ENCODE peak calls at places on chromosomes 16 and 17, in seven cellular contexts. One of them, this sample, is unnamed.

GRCh38 chr16:53619247-53619646 is 84.4 kb downstream of the RPGRIP1L start:
- DNase-seq in adrenal gland: no peak
- DNase-seq in tibial artery: no peak
- DNase-seq in GM13976: no peak
- DNase-seq in CD8-positive, alpha-beta T cell: no peak
- DNase-seq in stomach: no peak
- DNase-seq in LNCaP clone FGC: no peak
- DNase-seq in this sample: no peak

GRCh38 chr17:2050246-2050866 is 4.5 kb upstream of the HIC1 start:
- DNase-seq in adrenal gland: peak
- DNase-seq in tibial artery: no peak
- DNase-seq in GM13976: peak
- DNase-seq in CD8-positive, alpha-beta T cell: peak
- DNase-seq in stomach: peak
- DNase-seq in LNCaP clone FGC: no peak
- DNase-seq in this sample: peak

GRCh38 chr16:66334856-66335255 is 31.6 kb upstream of the CDH5 start:
- DNase-seq in adrenal gland: no peak
- DNase-seq in tibial artery: no peak
- DNase-seq in GM13976: no peak
- DNase-seq in CD8-positive, alpha-beta T cell: no peak
- DNase-seq in stomach: no peak
- DNase-seq in LNCaP clone FGC: no peak
- DNase-seq in this sample: no peak

GRCh38 chr16:11639925-11640899 is 28.0 kb upstream of the SNN start:
- DNase-seq in adrenal gland: peak
- DNase-seq in tibial artery: peak
- DNase-seq in GM13976: no peak
- DNase-seq in CD8-positive, alpha-beta T cell: no peak
- DNase-seq in stomach: peak
- DNase-seq in LNCaP clone FGC: no peak
- DNase-seq in this sample: no peak

GRCh38 chr16:1309888-1310831 is 724 bp downstream of the UBE2I start:
- DNase-seq in adrenal gland: peak
- DNase-seq in tibial artery: peak
- DNase-seq in GM13976: no peak
- DNase-seq in CD8-positive, alpha-beta T cell: no peak
- DNase-seq in stomach: peak
- DNase-seq in LNCaP clone FGC: no peak
- DNase-seq in this sample: no peak

GRCh38 chr17:38702166-38702899 is 2.7 kb upstream of the MLLT6 start:
- DNase-seq in adrenal gland: peak
- DNase-seq in tibial artery: peak
- DNase-seq in GM13976: peak
- DNase-seq in CD8-positive, alpha-beta T cell: peak
- DNase-seq in stomach: peak
- DNase-seq in LNCaP clone FGC: peak
- DNase-seq in this sample: peak

GRCh38 chr16:30997887-30998711 is 12.3 kb downstream of the STX1B start:
- DNase-seq in adrenal gland: no peak
- DNase-seq in tibial artery: no peak
- DNase-seq in GM13976: no peak
- DNase-seq in CD8-positive, alpha-beta T cell: no peak
- DNase-seq in stomach: no peak
- DNase-seq in LNCaP clone FGC: no peak
- DNase-seq in this sample: no peak

GRCh38 chr16:46862555-46863447 is 21.4 kb upstream of the GPT2 start:
- DNase-seq in adrenal gland: no peak
- DNase-seq in tibial artery: no peak
- DNase-seq in GM13976: no peak
- DNase-seq in CD8-positive, alpha-beta T cell: no peak
- DNase-seq in stomach: no peak
- DNase-seq in LNCaP clone FGC: no peak
- DNase-seq in this sample: no peak

GRCh38 chr17:78206298-78206697 is 7.8 kb upstream of the BIRC5 start:
- DNase-seq in adrenal gland: no peak
- DNase-seq in tibial artery: no peak
- DNase-seq in GM13976: no peak
- DNase-seq in CD8-positive, alpha-beta T cell: no peak
- DNase-seq in stomach: no peak
- DNase-seq in LNCaP clone FGC: no peak
- DNase-seq in this sample: no peak
- TF ChIP-seq CTCF in adrenal gland: no peak
- TF ChIP-seq CTCF in tibial artery: no peak
- TF ChIP-seq CTCF in GM13976: no peak
- TF ChIP-seq CTCF in CD8-positive, alpha-beta T cell: no peak
- TF ChIP-seq CTCF in stomach: no peak
- TF ChIP-seq CTCF in LNCaP clone FGC: no peak
- TF ChIP-seq CTCF in this sample: no peak

DNA sequence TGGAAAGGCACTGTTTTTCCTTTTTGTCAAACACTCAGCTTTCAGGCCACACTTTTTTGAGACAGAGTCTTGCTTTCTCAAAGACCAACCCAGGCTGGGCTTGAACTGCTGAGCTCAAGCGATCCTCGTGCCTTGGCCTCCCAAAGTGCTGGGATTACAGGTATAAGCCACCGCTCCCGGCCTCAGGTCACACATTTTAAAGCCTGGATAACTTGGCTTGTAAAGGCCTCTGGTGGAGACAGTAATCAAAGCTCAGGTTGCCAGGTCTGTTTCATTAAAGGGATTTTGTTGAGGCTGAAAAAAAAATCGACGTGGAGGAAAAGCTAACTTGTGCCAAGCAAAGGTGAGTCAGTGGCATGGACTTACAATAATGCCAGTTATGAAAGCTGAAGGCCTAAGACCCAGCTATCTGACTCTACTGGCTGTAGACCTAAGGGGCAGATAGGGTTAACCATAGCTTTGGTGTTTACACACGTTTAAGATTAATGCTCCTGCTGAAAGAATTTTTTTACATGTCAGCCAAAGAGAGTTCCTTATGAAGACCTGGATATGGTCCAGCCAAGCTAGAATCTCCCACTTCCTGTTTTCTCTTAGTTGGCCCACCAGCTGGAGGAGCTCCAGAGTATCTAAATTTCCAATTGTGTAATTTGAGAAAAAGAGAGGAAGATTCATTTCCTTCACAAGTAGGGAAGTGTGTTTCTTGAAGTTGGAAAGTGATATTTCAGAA is 910 bp downstream of the NBR1 start:
- DNase-seq in adrenal gland: peak
- DNase-seq in tibial artery: peak
- DNase-seq in GM13976: no peak
- DNase-seq in CD8-positive, alpha-beta T cell: no peak
- DNase-seq in stomach: no peak
- DNase-seq in LNCaP clone FGC: peak
- DNase-seq in this sample: no peak
- TF ChIP-seq CTCF in adrenal gland: no peak
- TF ChIP-seq CTCF in tibial artery: no peak
- TF ChIP-seq CTCF in GM13976: no peak
- TF ChIP-seq CTCF in CD8-positive, alpha-beta T cell: no peak
- TF ChIP-seq CTCF in stomach: no peak
- TF ChIP-seq CTCF in LNCaP clone FGC: no peak
- TF ChIP-seq CTCF in this sample: no peak

GRCh38 chr16:88631920-88632586 is 6.3 kb upstream of the IL17C start:
- DNase-seq in adrenal gland: no peak
- DNase-seq in tibial artery: no peak
- DNase-seq in GM13976: no peak
- DNase-seq in CD8-positive, alpha-beta T cell: no peak
- DNase-seq in stomach: no peak
- DNase-seq in LNCaP clone FGC: no peak
- DNase-seq in this sample: no peak

GRCh38 chr16:88634994-88635670 is 3.2 kb upstream of the IL17C start:
- DNase-seq in adrenal gland: no peak
- DNase-seq in tibial artery: no peak
- DNase-seq in GM13976: peak
- DNase-seq in CD8-positive, alpha-beta T cell: no peak
- DNase-seq in stomach: no peak
- DNase-seq in LNCaP clone FGC: no peak
- DNase-seq in this sample: no peak

GRCh38 chr16:88634141-88634993 is 4.0 kb upstream of the IL17C start:
- DNase-seq in adrenal gland: no peak
- DNase-seq in tibial artery: no peak
- DNase-seq in GM13976: peak
- DNase-seq in CD8-positive, alpha-beta T cell: no peak
- DNase-seq in stomach: peak
- DNase-seq in LNCaP clone FGC: no peak
- DNase-seq in this sample: peak

GRCh38 chr16:88632587-88632930 is 5.8 kb upstream of the IL17C start:
- DNase-seq in adrenal gland: no peak
- DNase-seq in tibial artery: no peak
- DNase-seq in GM13976: no peak
- DNase-seq in CD8-positive, alpha-beta T cell: no peak
- DNase-seq in stomach: no peak
- DNase-seq in LNCaP clone FGC: no peak
- DNase-seq in this sample: no peak

DNA sequence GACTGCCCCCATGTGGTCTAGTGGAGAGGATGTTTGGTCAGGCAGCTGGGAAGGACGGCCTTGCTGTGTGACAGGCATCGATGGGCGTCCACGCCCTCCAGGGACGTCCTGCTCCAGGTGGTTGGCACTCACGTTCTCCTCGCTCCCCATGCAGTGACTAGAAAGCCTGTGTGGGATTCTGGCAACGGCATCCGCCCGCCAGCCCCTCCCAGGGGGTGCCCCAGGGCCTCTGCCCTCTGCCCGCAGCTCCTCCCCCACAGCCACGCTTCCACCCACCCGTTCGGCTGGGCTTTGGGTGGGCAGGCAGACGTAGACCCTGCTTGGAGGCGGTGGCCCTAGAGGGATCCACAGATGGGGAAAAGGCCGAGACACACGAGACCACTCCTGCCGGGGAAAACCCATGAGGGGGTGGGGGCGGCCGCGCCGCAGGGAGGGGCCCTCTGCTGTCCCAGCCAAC is 4.7 kb upstream of the IL17C start:
- DNase-seq in adrenal gland: no peak
- DNase-seq in tibial artery: peak
- DNase-seq in GM13976: peak
- DNase-seq in CD8-positive, alpha-beta T cell: peak
- DNase-seq in stomach: peak
- DNase-seq in LNCaP clone FGC: no peak
- DNase-seq in this sample: no peak
- TF ChIP-seq CTCF in adrenal gland: no peak
- TF ChIP-seq CTCF in tibial artery: no peak
- TF ChIP-seq CTCF in GM13976: peak
- TF ChIP-seq CTCF in CD8-positive, alpha-beta T cell: no peak
- TF ChIP-seq CTCF in stomach: no peak
- TF ChIP-seq CTCF in LNCaP clone FGC: peak
- TF ChIP-seq CTCF in this sample: no peak

GRCh38 chr16:188674-189073 is 8.4 kb downstream of the HBQ1 start:
- DNase-seq in adrenal gland: no peak
- DNase-seq in tibial artery: no peak
- DNase-seq in GM13976: no peak
- DNase-seq in CD8-positive, alpha-beta T cell: no peak
- DNase-seq in stomach: no peak
- DNase-seq in LNCaP clone FGC: no peak
- DNase-seq in this sample: no peak
- TF ChIP-seq CTCF in adrenal gland: no peak
- TF ChIP-seq CTCF in tibial artery: no peak
- TF ChIP-seq CTCF in GM13976: no peak
- TF ChIP-seq CTCF in CD8-positive, alpha-beta T cell: no peak
- TF ChIP-seq CTCF in stomach: no peak
- TF ChIP-seq CTCF in LNCaP clone FGC: peak
- TF ChIP-seq CTCF in this sample: peak

GRCh38 chr16:86101135-86101911 is 202.4 kb downstream of the IRF8 start:
- DNase-seq in adrenal gland: no peak
- DNase-seq in tibial artery: no peak
- DNase-seq in GM13976: no peak
- DNase-seq in CD8-positive, alpha-beta T cell: no peak
- DNase-seq in stomach: no peak
- DNase-seq in LNCaP clone FGC: no peak
- DNase-seq in this sample: no peak
- TF ChIP-seq CTCF in adrenal gland: no peak
- TF ChIP-seq CTCF in tibial artery: no peak
- TF ChIP-seq CTCF in GM13976: no peak
- TF ChIP-seq CTCF in CD8-positive, alpha-beta T cell: no peak
- TF ChIP-seq CTCF in stomach: no peak
- TF ChIP-seq CTCF in LNCaP clone FGC: no peak
- TF ChIP-seq CTCF in this sample: no peak

GRCh38 chr17:80859004-80859941 is 132.4 kb upstream of the CHMP6 start:
- DNase-seq in adrenal gland: peak
- DNase-seq in tibial artery: peak
- DNase-seq in GM13976: no peak
- DNase-seq in CD8-positive, alpha-beta T cell: no peak
- DNase-seq in stomach: peak
- DNase-seq in LNCaP clone FGC: no peak
- DNase-seq in this sample: no peak
- TF ChIP-seq CTCF in adrenal gland: peak
- TF ChIP-seq CTCF in tibial artery: no peak
- TF ChIP-seq CTCF in GM13976: no peak
- TF ChIP-seq CTCF in CD8-positive, alpha-beta T cell: no peak
- TF ChIP-seq CTCF in stomach: no peak
- TF ChIP-seq CTCF in LNCaP clone FGC: no peak
- TF ChIP-seq CTCF in this sample: no peak

GRCh38 chr17:9766970-9767369 is 24.4 kb downstream of the DHRS7C start:
- DNase-seq in adrenal gland: no peak
- DNase-seq in tibial artery: no peak
- DNase-seq in GM13976: no peak
- DNase-seq in CD8-positive, alpha-beta T cell: no peak
- DNase-seq in stomach: no peak
- DNase-seq in LNCaP clone FGC: no peak
- DNase-seq in this sample: no peak

GRCh38 chr17:9767432-9767991 is 23.9 kb downstream of the DHRS7C start:
- DNase-seq in adrenal gland: no peak
- DNase-seq in tibial artery: no peak
- DNase-seq in GM13976: no peak
- DNase-seq in CD8-positive, alpha-beta T cell: no peak
- DNase-seq in stomach: no peak
- DNase-seq in LNCaP clone FGC: no peak
- DNase-seq in this sample: no peak

GRCh38 chr17:9769036-9769695 is 22.2 kb downstream of the DHRS7C start:
- DNase-seq in adrenal gland: no peak
- DNase-seq in tibial artery: no peak
- DNase-seq in GM13976: no peak
- DNase-seq in CD8-positive, alpha-beta T cell: no peak
- DNase-seq in stomach: no peak
- DNase-seq in LNCaP clone FGC: no peak
- DNase-seq in this sample: no peak

GRCh38 chr17:9771465-9771864 is 19.9 kb downstream of the DHRS7C start:
- DNase-seq in adrenal gland: no peak
- DNase-seq in tibial artery: no peak
- DNase-seq in GM13976: no peak
- DNase-seq in CD8-positive, alpha-beta T cell: no peak
- DNase-seq in stomach: no peak
- DNase-seq in LNCaP clone FGC: no peak
- DNase-seq in this sample: no peak

DNA sequence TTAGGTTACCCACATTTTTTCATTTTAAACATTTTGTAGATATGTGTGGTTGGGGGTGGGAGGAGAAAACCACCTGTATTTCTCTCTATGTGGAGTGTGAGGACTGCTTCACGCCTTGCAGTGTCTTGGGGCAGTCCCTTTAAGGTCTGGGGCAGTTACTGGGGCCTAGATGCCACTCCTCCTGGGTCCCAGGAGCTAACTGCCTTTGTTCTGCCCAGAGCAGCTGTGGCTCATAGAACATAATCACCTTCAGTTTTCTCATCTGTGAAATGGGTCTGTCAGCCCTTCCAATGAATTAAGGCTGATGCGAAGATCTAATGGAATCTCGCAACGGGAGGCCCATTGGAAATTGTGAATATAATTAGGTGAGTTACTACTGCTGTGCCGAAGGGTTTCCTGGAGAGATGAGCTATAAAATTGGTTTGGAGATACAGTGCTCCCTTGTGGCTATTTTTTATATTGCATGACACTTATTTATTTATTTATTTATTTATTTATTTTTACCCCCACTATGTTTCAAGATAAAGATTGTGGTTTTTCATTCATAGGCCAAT is 22.9 kb downstream of the DHRS7C start:
- DNase-seq in adrenal gland: no peak
- DNase-seq in tibial artery: no peak
- DNase-seq in GM13976: peak
- DNase-seq in CD8-positive, alpha-beta T cell: no peak
- DNase-seq in stomach: no peak
- DNase-seq in LNCaP clone FGC: peak
- DNase-seq in this sample: peak
- TF ChIP-seq CTCF in adrenal gland: peak
- TF ChIP-seq CTCF in tibial artery: peak
- TF ChIP-seq CTCF in GM13976: no peak
- TF ChIP-seq CTCF in CD8-positive, alpha-beta T cell: peak
- TF ChIP-seq CTCF in stomach: no peak
- TF ChIP-seq CTCF in LNCaP clone FGC: peak
- TF ChIP-seq CTCF in this sample: peak

This sample was measured in neural crest cell.